ENCODE peak calls at places on chromosomes 2 and 18, in seven cellular contexts. One of them, this sample, is unnamed.

GRCh38 chr2:43220982-43221659 is 5.3 kb downstream of the ZFP36L2 start:
- DNase-seq in dermis microvascular lymphatic vessel endothelial cell: peak
- DNase-seq in GM04504: peak
- DNase-seq in GM23248: peak
- DNase-seq in AG10803: peak
- DNase-seq in naive thymus-derived CD8-positive, alpha-beta T cell: peak
- DNase-seq in brain microvascular endothelial cell: peak
- DNase-seq in this sample: no peak

GRCh38 chr2:173448938-173449471 is 94.3 kb downstream of the CDCA7 start:
- DNase-seq in dermis microvascular lymphatic vessel endothelial cell: peak
- DNase-seq in GM04504: peak
- DNase-seq in GM23248: peak
- DNase-seq in AG10803: peak
- DNase-seq in naive thymus-derived CD8-positive, alpha-beta T cell: peak
- DNase-seq in brain microvascular endothelial cell: peak
- DNase-seq in this sample: peak

GRCh38 chr2:2187196-2187595 is 143.9 kb downstream of the MYT1L start:
- DNase-seq in dermis microvascular lymphatic vessel endothelial cell: no peak
- DNase-seq in GM04504: no peak
- DNase-seq in GM23248: no peak
- DNase-seq in AG10803: no peak
- DNase-seq in naive thymus-derived CD8-positive, alpha-beta T cell: no peak
- DNase-seq in brain microvascular endothelial cell: no peak
- DNase-seq in this sample: no peak

GRCh38 chr2:9518163-9518562 is 37.5 kb downstream of the ADAM17 start:
- DNase-seq in dermis microvascular lymphatic vessel endothelial cell: no peak
- DNase-seq in GM04504: no peak
- DNase-seq in GM23248: no peak
- DNase-seq in AG10803: no peak
- DNase-seq in naive thymus-derived CD8-positive, alpha-beta T cell: no peak
- DNase-seq in brain microvascular endothelial cell: no peak
- DNase-seq in this sample: no peak

GRCh38 chr2:181673178-181673577 is 7.1 kb downstream of the NEUROD1 start:
- DNase-seq in dermis microvascular lymphatic vessel endothelial cell: no peak
- DNase-seq in GM04504: no peak
- DNase-seq in GM23248: no peak
- DNase-seq in AG10803: no peak
- DNase-seq in naive thymus-derived CD8-positive, alpha-beta T cell: no peak
- DNase-seq in brain microvascular endothelial cell: no peak
- DNase-seq in this sample: no peak

GRCh38 chr18:79576686-79577351 is 102.8 kb upstream of the CTDP1 start:
- DNase-seq in dermis microvascular lymphatic vessel endothelial cell: no peak
- DNase-seq in GM04504: no peak
- DNase-seq in GM23248: peak
- DNase-seq in AG10803: peak
- DNase-seq in naive thymus-derived CD8-positive, alpha-beta T cell: no peak
- DNase-seq in brain microvascular endothelial cell: no peak
- DNase-seq in this sample: no peak

GRCh38 chr2:124325667-124326425 is 300.8 kb downstream of the CNTNAP5 start:
- DNase-seq in dermis microvascular lymphatic vessel endothelial cell: no peak
- DNase-seq in GM04504: no peak
- DNase-seq in GM23248: peak
- DNase-seq in AG10803: no peak
- DNase-seq in naive thymus-derived CD8-positive, alpha-beta T cell: no peak
- DNase-seq in brain microvascular endothelial cell: no peak
- DNase-seq in this sample: no peak

GRCh38 chr2:9378433-9379371 is 44.6 kb downstream of the ITGB1BP1 start:
- DNase-seq in dermis microvascular lymphatic vessel endothelial cell: peak
- DNase-seq in GM04504: peak
- DNase-seq in GM23248: peak
- DNase-seq in AG10803: peak
- DNase-seq in naive thymus-derived CD8-positive, alpha-beta T cell: no peak
- DNase-seq in brain microvascular endothelial cell: peak
- DNase-seq in this sample: no peak

GRCh38 chr2:71385008-71385407 is 53.4 kb downstream of the ZNF638 start:
- DNase-seq in dermis microvascular lymphatic vessel endothelial cell: peak
- DNase-seq in GM04504: peak
- DNase-seq in GM23248: peak
- DNase-seq in AG10803: peak
- DNase-seq in naive thymus-derived CD8-positive, alpha-beta T cell: no peak
- DNase-seq in brain microvascular endothelial cell: peak
- DNase-seq in this sample: peak

GRCh38 chr2:11117776-11118175 is 37.5 kb upstream of the SLC66A3 start:
- DNase-seq in dermis microvascular lymphatic vessel endothelial cell: no peak
- DNase-seq in GM04504: no peak
- DNase-seq in GM23248: no peak
- DNase-seq in AG10803: no peak
- DNase-seq in naive thymus-derived CD8-positive, alpha-beta T cell: no peak
- DNase-seq in brain microvascular endothelial cell: no peak
- DNase-seq in this sample: no peak

GRCh38 chr2:217900010-217900779 is 102.6 kb downstream of the TNS1 start:
- DNase-seq in dermis microvascular lymphatic vessel endothelial cell: no peak
- DNase-seq in GM04504: no peak
- DNase-seq in GM23248: peak
- DNase-seq in AG10803: no peak
- DNase-seq in naive thymus-derived CD8-positive, alpha-beta T cell: no peak
- DNase-seq in brain microvascular endothelial cell: no peak
- DNase-seq in this sample: no peak

GRCh38 chr18:3054785-3055184 is 41.8 kb upstream of the LPIN2 start:
- DNase-seq in dermis microvascular lymphatic vessel endothelial cell: no peak
- DNase-seq in GM04504: no peak
- DNase-seq in GM23248: no peak
- DNase-seq in AG10803: no peak
- DNase-seq in naive thymus-derived CD8-positive, alpha-beta T cell: no peak
- DNase-seq in brain microvascular endothelial cell: no peak
- DNase-seq in this sample: no peak

GRCh38 chr2:8605350-8606065 is 76.3 kb upstream of the ID2 start:
- DNase-seq in dermis microvascular lymphatic vessel endothelial cell: no peak
- DNase-seq in GM04504: no peak
- DNase-seq in GM23248: peak
- DNase-seq in AG10803: no peak
- DNase-seq in naive thymus-derived CD8-positive, alpha-beta T cell: no peak
- DNase-seq in brain microvascular endothelial cell: peak
- DNase-seq in this sample: no peak